ENCODE peak calls at places on chromosome 3, in nine cellular contexts. K is CD8-positive, alpha-beta T cell; B is coronary artery; Y is GM10248; Q is foreskin fibroblast; N is fibroblast of lung; U is stomach; W is AG10803; H is right atrium auricular region. C is an unnamed sample.

GRCh38 chr3:72664576-72664975 is 183.7 kb downstream of the SHQ1 start:
- DNase-seq in W (peak), U (no peak), N (no peak), Q (peak), B (no peak), K (no peak), Y (no peak), H (no peak), C (no peak)

GRCh38 chr3:101903426-101903825 is 54.1 kb downstream of the NFKBIZ start:
- DNase-seq in Y (no peak), W (peak), B (no peak), H (no peak), U (no peak), K (no peak), N (peak), Q (peak), C (no peak)

GRCh38 chr3:102466001-102466400 is 31.2 kb downstream of the ZPLD1 start:
- DNase-seq in H (no peak), K (no peak), B (no peak), W (no peak), Y (no peak), U (no peak), Q (no peak), N (no peak), C (no peak)

GRCh38 chr3:138367912-138368311 is 19.5 kb downstream of the MRAS start:
- DNase-seq in W (peak), Y (no peak), K (no peak), N (peak), U (no peak), Q (peak), H (peak), B (peak), C (no peak)

GRCh38 chr3:120838441-120839091 is 69.4 kb upstream of the STXBP5L start:
- DNase-seq in H (no peak), Q (no peak), K (no peak), W (no peak), Y (no peak), B (no peak), U (no peak), N (no peak), C (no peak)

GRCh38 chr3:83934208-83935150 is 1024.3 kb upstream of the CADM2 start:
- DNase-seq in U (no peak), H (no peak), K (no peak), N (peak), Q (peak), Y (no peak), B (no peak), W (no peak), C (no peak)

GRCh38 chr3:129003578-129004112 is 2.5 kb downstream of the EFCC1 start:
- DNase-seq in W (no peak), Y (no peak), B (no peak), Q (no peak), U (peak), H (no peak), K (peak), N (no peak), C (no peak)

GRCh38 chr3:20608054-20608738 is 422.2 kb upstream of the SGO1 start:
- DNase-seq in Q (no peak), U (no peak), N (no peak), K (no peak), Y (no peak), H (no peak), B (no peak), W (no peak), C (no peak)

GRCh38 chr3:33915796-33916589 is 117.6 kb downstream of the PDCD6IP start:
- DNase-seq in W (no peak), N (peak), B (no peak), K (no peak), H (no peak), Y (peak), U (no peak), Q (peak), C (no peak)

GRCh38 chr3:20060924-20061323 is 20.7 kb downstream of the KAT2B start:
- DNase-seq in Q (peak), H (no peak), K (no peak), N (peak), W (peak), B (no peak), U (no peak), Y (no peak), C (no peak)

DNA sequence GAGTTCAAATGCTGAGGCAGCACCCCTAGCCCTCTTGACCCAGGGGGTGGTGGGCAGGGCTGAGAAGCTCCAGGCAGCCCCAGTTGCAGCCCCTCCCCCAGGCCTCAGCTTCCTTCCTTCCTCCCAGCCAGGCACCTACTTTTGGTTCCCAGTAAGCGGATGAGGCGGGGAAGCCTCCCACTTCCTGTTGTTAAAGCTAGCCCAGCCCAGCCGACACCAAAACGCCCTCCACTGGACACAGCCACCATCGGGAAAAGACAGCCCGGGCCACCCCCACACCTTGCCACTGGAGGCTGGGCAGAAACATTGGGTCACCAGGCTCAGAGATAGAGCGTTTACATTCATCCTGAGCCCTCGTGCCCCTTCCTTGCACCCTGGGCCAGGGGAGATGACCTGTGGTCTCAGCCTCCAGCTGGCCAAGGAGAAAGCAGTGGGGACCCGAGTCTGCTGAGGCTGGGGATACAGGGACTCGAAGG is 3.5 kb downstream of the DUSP7 start:
- DNase-seq in Y (peak), Q (peak), N (peak), W (peak), H (peak), K (peak), B (peak), U (peak), C (peak)
- TF ChIP-seq CTCF in Y (peak), Q (peak), N (peak), W (peak), H (peak), K (no peak), B (no peak), U (no peak), C (peak)

DNA sequence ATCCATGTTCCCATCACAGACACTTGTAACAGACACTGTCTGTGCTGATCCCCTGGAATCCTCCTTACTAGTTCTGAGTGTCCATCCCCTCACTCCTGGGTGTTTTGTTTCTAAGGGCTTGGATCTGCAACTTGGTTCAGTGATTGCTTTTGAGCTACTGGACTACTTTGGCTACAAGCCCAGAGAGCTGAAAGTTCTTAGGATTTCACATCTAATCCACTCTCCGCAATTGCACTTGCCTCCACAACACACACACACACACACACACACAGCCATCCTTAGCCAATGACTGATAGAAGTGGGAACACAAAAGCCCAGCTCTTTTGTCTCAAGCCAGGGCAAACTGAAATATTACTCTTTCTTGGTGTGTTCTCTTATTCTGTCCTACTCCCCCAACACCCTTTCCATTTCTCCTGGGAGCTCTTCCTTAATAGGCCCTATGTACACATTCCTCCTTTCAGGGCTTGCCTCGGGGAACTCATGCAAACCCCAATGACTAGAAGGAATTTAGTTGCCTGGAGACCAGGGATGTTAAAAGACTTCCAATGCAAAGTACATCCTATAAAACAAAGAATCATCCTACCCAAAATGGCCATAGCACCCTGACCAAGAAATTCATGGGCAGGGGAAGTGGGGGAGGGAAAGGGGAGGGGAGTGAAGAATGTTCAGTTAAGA is 206.1 kb upstream of the UBE2E2 start:
- DNase-seq in B (no peak), H (no peak), U (no peak), Q (no peak), N (no peak), W (no peak), Y (no peak), K (no peak), C (no peak)
- TF ChIP-seq CTCF in B (no peak), H (no peak), U (no peak), Q (no peak), N (no peak), W (no peak), Y (no peak), K (no peak), C (no peak)

DNA sequence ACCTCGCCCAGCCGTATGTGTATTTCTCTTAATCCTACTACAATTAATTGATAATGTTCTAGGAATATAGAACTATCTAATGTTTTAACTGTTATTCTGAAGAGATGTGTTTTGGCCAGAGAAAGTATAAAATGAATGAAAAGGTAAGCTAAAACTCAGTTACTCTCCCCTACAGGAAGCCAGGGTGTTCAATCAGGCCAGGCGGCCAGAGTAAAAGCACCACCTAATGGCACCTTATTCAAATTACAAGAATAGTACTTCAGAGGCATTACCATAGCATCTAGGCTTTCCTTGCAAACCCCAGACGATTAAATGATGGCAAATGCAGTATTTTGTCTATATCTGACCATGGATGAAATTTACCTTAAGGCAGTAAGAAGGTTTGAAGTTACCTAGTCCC is 10.4 kb downstream of the SLC12A8 start:
- DNase-seq in H (no peak), Q (no peak), B (no peak), W (no peak), N (no peak), K (no peak), U (no peak), Y (peak), C (no peak)
- TF ChIP-seq CTCF in H (no peak), Q (no peak), B (no peak), W (no peak), N (no peak), K (no peak), U (no peak), Y (peak), C (peak)

GRCh38 chr3:192915724-192916123 is 1.9 kb downstream of the MB21D2 start:
- DNase-seq in U (no peak), Q (no peak), K (no peak), H (no peak), Y (no peak), N (peak), B (no peak), W (no peak), C (no peak)

GRCh38 chr3:192914873-192915272 is 2.8 kb downstream of the MB21D2 start:
- DNase-seq in H (no peak), Y (no peak), N (no peak), B (no peak), U (no peak), W (no peak), K (no peak), Q (no peak), C (no peak)

GRCh38 chr3:192913540-192913939 is 4.1 kb downstream of the MB21D2 start:
- DNase-seq in B (no peak), W (no peak), U (no peak), Q (no peak), K (no peak), H (no peak), Y (no peak), N (no peak), C (no peak)

GRCh38 chr3:192916455-192917257 is 1.0 kb downstream of the MB21D2 start:
- DNase-seq in Y (peak), B (peak), U (peak), N (peak), Q (peak), W (peak), K (no peak), H (peak), C (peak)

DNA sequence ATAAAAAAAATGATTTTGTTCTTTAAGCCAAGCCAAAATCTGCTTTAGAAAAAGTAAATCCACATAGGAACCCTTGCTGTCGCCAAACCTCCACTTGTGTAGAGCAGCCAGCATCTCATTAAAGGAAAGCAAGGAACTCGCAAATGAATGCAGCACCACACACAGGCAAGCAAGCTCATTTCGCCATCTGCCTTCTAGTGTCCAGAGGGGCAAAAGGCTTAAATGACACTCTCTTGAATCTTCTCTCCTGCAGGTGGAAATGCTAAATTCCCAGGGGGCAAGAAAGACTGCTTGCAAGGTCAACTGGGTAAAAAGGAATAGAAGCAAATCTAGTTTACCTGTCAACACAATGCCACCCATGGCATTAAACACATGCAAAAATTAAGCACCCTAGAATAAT is 2.4 kb downstream of the MB21D2 start:
- DNase-seq in B (no peak), N (peak), K (no peak), Y (peak), U (no peak), W (peak), Q (peak), H (no peak), C (no peak)
- TF ChIP-seq CTCF in B (no peak), N (peak), K (no peak), Y (peak), U (no peak), W (peak), Q (peak), H (no peak), C (peak)